ENCODE peak calls at places on chromosomes 13 and 19, in nine cellular contexts. R, A, L, F, Z, D, X, G and W are unnamed samples.

GRCh38 chr13:43273362-43273761 is 250.0 kb downstream of the DNAJC15 start:
- DNase-seq in R (no peak), A (peak; percentile 42), L (no peak), F (no peak), Z (no peak), D (no peak), X (no peak), G (no peak), W (no peak)

GRCh38 chr19:6572217-6572616 is 18.7 kb downstream of the CD70 start:
- DNase-seq in R (no peak), A (no peak), L (no peak), F (peak; percentile 62), Z (no peak), D (no peak), X (no peak), G (no peak), W (no peak)

GRCh38 chr13:95368998-95369397 is 67.7 kb upstream of the ABCC4 start:
- DNase-seq in R (no peak), A (no peak), L (no peak), F (no peak), Z (no peak), D (no peak), X (no peak), G (no peak), W (no peak)

GRCh38 chr19:39183100-39183499 is 13.7 kb upstream of the NCCRP1 start:
- DNase-seq in R (no peak), A (no peak), L (no peak), F (no peak), Z (no peak), D (no peak), X (no peak), G (no peak), W (no peak)

GRCh38 chr19:55254625-55254977 is 4.2 kb downstream of the PPP6R1 start:
- DNase-seq in R (no peak), A (no peak), L (no peak), F (no peak), Z (no peak), D (no peak), X (no peak), G (no peak), W (no peak)

GRCh38 chr19:33406521-33407139 is 33.1 kb downstream of the CEBPG start:
- DNase-seq in R (peak; percentile 93), A (peak; percentile 73), L (peak; percentile 56), F (peak; percentile 75), Z (no peak), D (peak; percentile 26), X (peak; percentile 56), G (peak; percentile 82), W (peak; percentile 32)

GRCh38 chr13:38180670-38181069 is 169.0 kb upstream of the UFM1 start:
- DNase-seq in R (peak; percentile 2), A (no peak), L (no peak), F (no peak), Z (no peak), D (no peak), X (no peak), G (no peak), W (no peak)

GRCh38 chr19:29676586-29676985 is 11.3 kb downstream of the PLEKHF1 start:
- DNase-seq in R (no peak), A (no peak), L (no peak), F (no peak), Z (no peak), D (no peak), X (no peak), G (peak; percentile 73), W (no peak)

GRCh38 chr13:108609353-108609752 is 20.1 kb upstream of the MYO16 start:
- DNase-seq in R (no peak), A (peak; percentile 53), L (no peak), F (peak; percentile 27), Z (peak; percentile 6), D (no peak), X (no peak), G (no peak), W (peak; percentile 37)

GRCh38 chr19:38070573-38070972 is 153.4 kb downstream of the DPF1 start:
- DNase-seq in R (no peak), A (peak; percentile 55), L (no peak), F (no peak), Z (peak; percentile 43), D (no peak), X (no peak), G (no peak), W (no peak)

GRCh38 chr19:16069813-16070365 is 6.4 kb upstream of the TPM4 start:
- DNase-seq in R (no peak), A (no peak), L (no peak), F (no peak), Z (no peak), D (no peak), X (no peak), G (peak; percentile 57), W (no peak)

GRCh38 chr13:80126382-80127068 is 214.4 kb downstream of the SPRY2 start:
- DNase-seq in R (no peak), A (no peak), L (no peak), F (no peak), Z (no peak), D (no peak), X (no peak), G (no peak), W (no peak)

GRCh38 chr13:21673592-21674270 is 2.9 kb downstream of the FGF9 start:
- DNase-seq in R (peak; percentile 64), A (peak; percentile 38), L (peak; percentile 41), F (peak; percentile 54), Z (no peak), D (peak; percentile 78), X (no peak), G (peak; percentile 82), W (no peak)

GRCh38 chr19:24033962-24034342 is 53.0 kb upstream of the ZNF254 start:
- DNase-seq in R (no peak), A (peak; percentile 62), L (no peak), F (peak; percentile 49), Z (peak; percentile 21), D (peak; percentile 28), X (peak; percentile 17), G (peak; percentile 78), W (no peak)

GRCh38 chr19:29781582-29782580 is 29.9 kb upstream of the CCNE1 start:
- DNase-seq in R (no peak), A (no peak), L (no peak), F (no peak), Z (no peak), D (no peak), X (no peak), G (no peak), W (no peak)

GRCh38 chr13:98312606-98313005 is 135.5 kb upstream of the RNF113B start:
- DNase-seq in R (no peak), A (no peak), L (no peak), F (no peak), Z (no peak), D (no peak), X (no peak), G (no peak), W (no peak)

GRCh38 chr13:49953560-49953959 is 17.4 kb upstream of the SPRYD7 start:
- DNase-seq in R (no peak), A (no peak), L (no peak), F (no peak), Z (no peak), D (no peak), X (no peak), G (no peak), W (no peak)

GRCh38 chr13:40026174-40026585 is 370.7 kb downstream of the COG6 start:
- DNase-seq in R (peak; percentile 14), A (peak; percentile 27), L (no peak), F (no peak), Z (no peak), D (no peak), X (no peak), G (no peak), W (no peak)

GRCh38 chr19:8552810-8553209 is 24.4 kb downstream of the MYO1F start:
- DNase-seq in R (no peak), A (peak; percentile 26), L (no peak), F (no peak), Z (no peak), D (no peak), X (no peak), G (no peak), W (peak; percentile 75)

GRCh38 chr13:28597641-28598040 is 61.3 kb upstream of the POMP start:
- DNase-seq in R (no peak), A (peak; percentile 33), L (no peak), F (no peak), Z (no peak), D (no peak), X (no peak), G (no peak), W (no peak)

GRCh38 chr19:1268392-1269064 is 604 bp upstream of the CIRBP start:
- DNase-seq in R (no peak), A (no peak), L (no peak), F (no peak), Z (no peak), D (no peak), X (no peak), G (no peak), W (no peak)

GRCh38 chr19:7657047-7657779 is 11.6 kb upstream of the RETN start:
- DNase-seq in R (no peak), A (peak; percentile 38), L (no peak), F (no peak), Z (no peak), D (no peak), X (no peak), G (peak; percentile 87), W (no peak)

GRCh38 chr13:42101821-42102580 is 53.6 kb downstream of the DGKH start:
- DNase-seq in R (no peak), A (no peak), L (no peak), F (no peak), Z (no peak), D (peak; percentile 43), X (no peak), G (no peak), W (no peak)

GRCh38 chr19:23260956-23261355 is 10.8 kb upstream of the ZNF724 start:
- DNase-seq in R (no peak), A (no peak), L (no peak), F (no peak), Z (no peak), D (no peak), X (no peak), G (no peak), W (no peak)

GRCh38 chr13:110652755-110653154 is 37.4 kb downstream of the NAXD start:
- DNase-seq in R (no peak), A (no peak), L (no peak), F (no peak), Z (no peak), D (no peak), X (no peak), G (no peak), W (no peak)

GRCh38 chr19:44557933-44558332 is 28.5 kb upstream of the CEACAM20 start:
- DNase-seq in R (no peak), A (no peak), L (no peak), F (no peak), Z (no peak), D (no peak), X (no peak), G (no peak), W (no peak)

GRCh38 chr13:20137875-20138274 is 23.0 kb downstream of the GJA3 start:
- DNase-seq in R (no peak), A (no peak), L (no peak), F (no peak), Z (no peak), D (no peak), X (no peak), G (no peak), W (no peak)

GRCh38 chr19:1827566-1828278 is 15.6 kb upstream of the ATP8B3 start:
- DNase-seq in R (no peak), A (no peak), L (no peak), F (no peak), Z (no peak), D (no peak), X (no peak), G (no peak), W (no peak)

GRCh38 chr13:66879971-66880370 is 350.2 kb downstream of the PCDH9 start:
- DNase-seq in R (no peak), A (no peak), L (no peak), F (peak; percentile 37), Z (no peak), D (no peak), X (no peak), G (no peak), W (no peak)

GRCh38 chr19:18234194-18234593 is 8.0 kb upstream of the PDE4C start:
- DNase-seq in R (no peak), A (no peak), L (no peak), F (no peak), Z (no peak), D (no peak), X (no peak), G (no peak), W (no peak)

GRCh38 chr19:38304866-38305429 is 897 bp downstream of the C19orf33 start:
- DNase-seq in R (no peak), A (peak; percentile 99), L (no peak), F (no peak), Z (no peak), D (no peak), X (no peak), G (peak; percentile 92), W (peak; percentile 96)